ENCODE peak calls at places on chromosome 15, in eight cellular contexts. One of them, this sample, is unnamed.
A peak's percentile ranks its signal among the peaks of the same experiment; 100 is the strongest.

GRCh38 chr15:77858677-77859490 is 218.6 kb downstream of the TBC1D2B start:
- DNase-seq in tibial nerve: no peak
- DNase-seq in fibroblast of the aortic adventitia: no peak
- DNase-seq in Calu3: no peak
- DNase-seq in PC-9: no peak
- DNase-seq in heart left ventricle: no peak
- DNase-seq in K562: no peak
- DNase-seq in cardiac muscle cell: no peak
- DNase-seq in this sample: no peak

GRCh38 chr15:85800460-85801123 is 5.9 kb upstream of the KLHL25 start:
- DNase-seq in tibial nerve: no peak
- DNase-seq in fibroblast of the aortic adventitia: peak; percentile 29
- DNase-seq in Calu3: peak; percentile 90
- DNase-seq in PC-9: peak; percentile 83
- DNase-seq in heart left ventricle: no peak
- DNase-seq in K562: no peak
- DNase-seq in cardiac muscle cell: no peak
- DNase-seq in this sample: no peak

GRCh38 chr15:66100761-66101160 is 152.8 kb downstream of the MEGF11 start:
- DNase-seq in tibial nerve: no peak
- DNase-seq in fibroblast of the aortic adventitia: no peak
- DNase-seq in Calu3: no peak
- DNase-seq in PC-9: no peak
- DNase-seq in heart left ventricle: no peak
- DNase-seq in K562: no peak
- DNase-seq in cardiac muscle cell: no peak
- DNase-seq in this sample: no peak

GRCh38 chr15:79970921-79971434 is at the start of gene BCL2A1:
- DNase-seq in tibial nerve: peak; percentile 28
- DNase-seq in fibroblast of the aortic adventitia: peak; percentile 88
- DNase-seq in Calu3: no peak
- DNase-seq in PC-9: no peak
- DNase-seq in heart left ventricle: no peak
- DNase-seq in K562: peak; percentile 56
- DNase-seq in cardiac muscle cell: no peak
- DNase-seq in this sample: no peak

GRCh38 chr15:95485367-95485766 is 845.1 kb upstream of the NR2F2 start:
- DNase-seq in tibial nerve: no peak
- DNase-seq in fibroblast of the aortic adventitia: no peak
- DNase-seq in Calu3: no peak
- DNase-seq in PC-9: no peak
- DNase-seq in heart left ventricle: no peak
- DNase-seq in K562: no peak
- DNase-seq in cardiac muscle cell: no peak
- DNase-seq in this sample: no peak

GRCh38 chr15:95884276-95884675 is 446.2 kb upstream of the NR2F2 start:
- DNase-seq in tibial nerve: no peak
- DNase-seq in fibroblast of the aortic adventitia: no peak
- DNase-seq in Calu3: no peak
- DNase-seq in PC-9: no peak
- DNase-seq in heart left ventricle: no peak
- DNase-seq in K562: no peak
- DNase-seq in cardiac muscle cell: no peak
- DNase-seq in this sample: no peak

GRCh38 chr15:83248151-83248851 is 36.2 kb downstream of the BNC1 start:
- DNase-seq in tibial nerve: peak; percentile 76
- DNase-seq in fibroblast of the aortic adventitia: peak; percentile 80
- DNase-seq in Calu3: peak; percentile 54
- DNase-seq in PC-9: peak; percentile 55
- DNase-seq in heart left ventricle: no peak
- DNase-seq in K562: peak; percentile 69
- DNase-seq in cardiac muscle cell: peak; percentile 72
- DNase-seq in this sample: no peak

GRCh38 chr15:99307735-99308134 is 56.5 kb downstream of the LRRC28 start:
- DNase-seq in tibial nerve: no peak
- DNase-seq in fibroblast of the aortic adventitia: no peak
- DNase-seq in Calu3: no peak
- DNase-seq in PC-9: no peak
- DNase-seq in heart left ventricle: no peak
- DNase-seq in K562: no peak
- DNase-seq in cardiac muscle cell: no peak
- DNase-seq in this sample: no peak

GRCh38 chr15:48396020-48396419 is 64.8 kb downstream of the DUT start:
- DNase-seq in tibial nerve: no peak
- DNase-seq in fibroblast of the aortic adventitia: no peak
- DNase-seq in Calu3: no peak
- DNase-seq in PC-9: no peak
- DNase-seq in heart left ventricle: no peak
- DNase-seq in K562: no peak
- DNase-seq in cardiac muscle cell: peak; percentile 8
- DNase-seq in this sample: peak; percentile 36

GRCh38 chr15:48433226-48433886 is 102.1 kb downstream of the DUT start:
- DNase-seq in tibial nerve: no peak
- DNase-seq in fibroblast of the aortic adventitia: peak; percentile 67
- DNase-seq in Calu3: no peak
- DNase-seq in PC-9: no peak
- DNase-seq in heart left ventricle: no peak
- DNase-seq in K562: no peak
- DNase-seq in cardiac muscle cell: no peak
- DNase-seq in this sample: no peak

GRCh38 chr15:73165844-73166243 is 113.6 kb downstream of the NEO1 start:
- DNase-seq in tibial nerve: no peak
- DNase-seq in fibroblast of the aortic adventitia: no peak
- DNase-seq in Calu3: no peak
- DNase-seq in PC-9: no peak
- DNase-seq in heart left ventricle: no peak
- DNase-seq in K562: peak; percentile 3
- DNase-seq in cardiac muscle cell: no peak
- DNase-seq in this sample: no peak

GRCh38 chr15:95565702-95566101 is 764.8 kb upstream of the NR2F2 start:
- DNase-seq in tibial nerve: no peak
- DNase-seq in fibroblast of the aortic adventitia: no peak
- DNase-seq in Calu3: no peak
- DNase-seq in PC-9: no peak
- DNase-seq in heart left ventricle: no peak
- DNase-seq in K562: no peak
- DNase-seq in cardiac muscle cell: no peak
- DNase-seq in this sample: no peak

GRCh38 chr15:78987891-78988360 is 43.1 kb upstream of the CTSH start:
- DNase-seq in tibial nerve: no peak
- DNase-seq in fibroblast of the aortic adventitia: no peak
- DNase-seq in Calu3: no peak
- DNase-seq in PC-9: no peak
- DNase-seq in heart left ventricle: no peak
- DNase-seq in K562: no peak
- DNase-seq in cardiac muscle cell: no peak
- DNase-seq in this sample: no peak

GRCh38 chr15:91357527-91357926 is 257.5 kb downstream of the SV2B start:
- DNase-seq in tibial nerve: no peak
- DNase-seq in fibroblast of the aortic adventitia: no peak
- DNase-seq in Calu3: no peak
- DNase-seq in PC-9: no peak
- DNase-seq in heart left ventricle: no peak
- DNase-seq in K562: no peak
- DNase-seq in cardiac muscle cell: no peak
- DNase-seq in this sample: no peak

GRCh38 chr15:74988007-74988800 is 7.2 kb upstream of the SCAMP5 start:
- DNase-seq in tibial nerve: no peak
- DNase-seq in fibroblast of the aortic adventitia: peak; percentile 45
- DNase-seq in Calu3: peak; percentile 80
- DNase-seq in PC-9: peak; percentile 60
- DNase-seq in heart left ventricle: no peak
- DNase-seq in K562: peak; percentile 78
- DNase-seq in cardiac muscle cell: peak; percentile 88
- DNase-seq in this sample: no peak

GRCh38 chr15:89543389-89543788 is 31.9 kb upstream of the TICRR start:
- DNase-seq in tibial nerve: no peak
- DNase-seq in fibroblast of the aortic adventitia: no peak
- DNase-seq in Calu3: no peak
- DNase-seq in PC-9: no peak
- DNase-seq in heart left ventricle: no peak
- DNase-seq in K562: no peak
- DNase-seq in cardiac muscle cell: no peak
- DNase-seq in this sample: no peak

GRCh38 chr15:63146684-63147083 is 10.6 kb downstream of the RPS27L start:
- DNase-seq in tibial nerve: no peak
- DNase-seq in fibroblast of the aortic adventitia: no peak
- DNase-seq in Calu3: no peak
- DNase-seq in PC-9: no peak
- DNase-seq in heart left ventricle: no peak
- DNase-seq in K562: no peak
- DNase-seq in cardiac muscle cell: no peak
- DNase-seq in this sample: no peak

GRCh38 chr15:34889486-34889885 is 80.1 kb downstream of the AQR start:
- DNase-seq in tibial nerve: no peak
- DNase-seq in fibroblast of the aortic adventitia: peak; percentile 31
- DNase-seq in Calu3: no peak
- DNase-seq in PC-9: no peak
- DNase-seq in heart left ventricle: no peak
- DNase-seq in K562: no peak
- DNase-seq in cardiac muscle cell: no peak
- DNase-seq in this sample: no peak

GRCh38 chr15:96585634-96586386 is 255.3 kb downstream of the NR2F2 start:
- DNase-seq in tibial nerve: no peak
- DNase-seq in fibroblast of the aortic adventitia: peak; percentile 14
- DNase-seq in Calu3: no peak
- DNase-seq in PC-9: no peak
- DNase-seq in heart left ventricle: no peak
- DNase-seq in K562: peak; percentile 21
- DNase-seq in cardiac muscle cell: no peak
- DNase-seq in this sample: no peak

GRCh38 chr15:77974098-77974414 is 103.5 kb downstream of the TBC1D2B start:
- DNase-seq in tibial nerve: no peak
- DNase-seq in fibroblast of the aortic adventitia: peak; percentile 52
- DNase-seq in Calu3: peak; percentile 36
- DNase-seq in PC-9: no peak
- DNase-seq in heart left ventricle: no peak
- DNase-seq in K562: no peak
- DNase-seq in cardiac muscle cell: no peak
- DNase-seq in this sample: no peak

DNA sequence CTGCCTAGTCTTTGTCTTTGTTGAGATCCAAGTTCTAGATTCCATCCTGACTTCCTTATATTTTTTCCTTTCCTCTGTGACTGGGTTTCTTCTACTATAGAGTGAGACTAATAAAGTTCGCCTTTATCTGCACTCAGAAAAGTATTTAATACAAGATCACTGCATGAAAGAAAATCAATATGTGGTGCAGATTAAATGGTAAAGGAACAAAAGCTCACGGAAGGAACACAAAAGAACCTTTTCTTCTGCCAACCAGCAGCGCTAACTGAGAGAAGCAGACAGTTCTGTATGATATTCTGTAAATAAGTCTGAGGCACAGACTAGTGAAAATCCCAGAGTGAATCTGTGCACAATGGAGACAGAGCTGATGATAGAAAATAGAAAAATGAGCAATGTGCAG is 31.6 kb upstream of the MCTP2 start:
- DNase-seq in tibial nerve: no peak
- DNase-seq in fibroblast of the aortic adventitia: no peak
- DNase-seq in Calu3: no peak
- DNase-seq in PC-9: no peak
- DNase-seq in heart left ventricle: no peak
- DNase-seq in K562: no peak
- DNase-seq in cardiac muscle cell: no peak
- DNase-seq in this sample: no peak
- TF ChIP-seq CTCF in tibial nerve: no peak
- TF ChIP-seq CTCF in fibroblast of the aortic adventitia: no peak
- TF ChIP-seq CTCF in Calu3: no peak
- TF ChIP-seq CTCF in PC-9: no peak
- TF ChIP-seq CTCF in heart left ventricle: no peak
- TF ChIP-seq CTCF in K562: no peak
- TF ChIP-seq CTCF in cardiac muscle cell: no peak
- TF ChIP-seq CTCF in this sample: no peak

DNA sequence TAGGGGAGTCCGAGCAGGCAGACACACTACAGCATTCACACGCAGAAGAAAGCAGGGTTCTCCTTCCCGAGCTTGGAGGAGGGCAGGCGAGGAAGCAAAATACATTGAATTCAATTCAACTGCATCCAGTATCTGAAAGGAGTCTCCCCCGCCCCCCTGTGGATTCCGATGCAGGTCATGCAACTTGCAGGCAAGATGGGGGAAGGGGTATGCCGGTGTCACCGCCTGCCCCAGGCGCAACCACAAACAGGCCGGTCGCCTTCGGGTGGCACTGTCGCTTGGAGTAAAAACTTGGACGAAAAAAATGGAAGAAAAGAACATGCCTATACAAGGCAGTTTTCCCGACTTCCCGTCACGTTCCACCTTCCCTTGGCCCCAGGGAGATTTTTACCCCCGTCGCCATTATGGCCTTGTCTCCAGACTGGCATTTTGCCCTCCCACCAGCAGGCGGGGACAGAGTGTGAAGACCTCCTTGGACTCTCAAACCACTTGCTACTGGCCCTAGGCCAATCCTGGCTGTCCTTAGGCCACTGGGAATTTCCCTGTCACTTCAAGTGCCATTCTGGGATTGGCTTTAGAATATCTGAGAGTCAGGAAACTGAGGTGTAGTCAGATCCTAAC is 1.6 kb upstream of the NTRK3 start:
- DNase-seq in tibial nerve: no peak
- DNase-seq in fibroblast of the aortic adventitia: peak; percentile 22
- DNase-seq in Calu3: no peak
- DNase-seq in PC-9: no peak
- DNase-seq in heart left ventricle: no peak
- DNase-seq in K562: peak; percentile 16
- DNase-seq in cardiac muscle cell: peak; percentile 86
- DNase-seq in this sample: no peak
- TF ChIP-seq CTCF in tibial nerve: peak; percentile 32
- TF ChIP-seq CTCF in fibroblast of the aortic adventitia: peak; percentile 44
- TF ChIP-seq CTCF in Calu3: no peak
- TF ChIP-seq CTCF in PC-9: no peak
- TF ChIP-seq CTCF in heart left ventricle: peak; percentile 43
- TF ChIP-seq CTCF in K562: peak; percentile 30
- TF ChIP-seq CTCF in cardiac muscle cell: peak; percentile 33
- TF ChIP-seq CTCF in this sample: peak; percentile 21

GRCh38 chr15:100650685-100651084 is 48.3 kb downstream of the ASB7 start:
- DNase-seq in tibial nerve: no peak
- DNase-seq in fibroblast of the aortic adventitia: no peak
- DNase-seq in Calu3: peak; percentile 26
- DNase-seq in PC-9: no peak
- DNase-seq in heart left ventricle: no peak
- DNase-seq in K562: no peak
- DNase-seq in cardiac muscle cell: no peak
- DNase-seq in this sample: no peak
- TF ChIP-seq CTCF in tibial nerve: no peak
- TF ChIP-seq CTCF in fibroblast of the aortic adventitia: peak; percentile 4
- TF ChIP-seq CTCF in Calu3: peak; percentile 24
- TF ChIP-seq CTCF in PC-9: peak; percentile 58
- TF ChIP-seq CTCF in heart left ventricle: no peak
- TF ChIP-seq CTCF in K562: no peak
- TF ChIP-seq CTCF in cardiac muscle cell: no peak
- TF ChIP-seq CTCF in this sample: peak; percentile 15

DNA sequence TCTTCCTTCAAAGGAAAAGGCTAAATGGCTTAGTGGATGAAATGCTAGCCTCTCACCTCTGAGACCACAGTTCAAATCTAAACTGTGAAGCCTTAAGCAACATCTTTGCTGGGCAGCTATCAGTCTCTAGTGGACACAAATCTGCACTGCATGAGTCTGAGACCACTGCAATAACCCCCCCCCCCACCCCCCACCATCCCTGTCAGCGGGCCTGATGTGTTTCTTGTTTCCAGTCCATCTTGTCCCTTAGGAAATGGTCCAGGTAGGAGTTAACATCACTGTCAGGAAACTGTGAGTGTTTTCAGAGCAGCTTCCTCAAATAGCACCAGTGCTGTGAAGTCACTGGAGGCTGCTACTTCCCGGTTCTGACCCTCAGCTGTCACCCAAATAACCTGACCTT is 140.6 kb upstream of the TMCO5A start:
- DNase-seq in tibial nerve: no peak
- DNase-seq in fibroblast of the aortic adventitia: no peak
- DNase-seq in Calu3: no peak
- DNase-seq in PC-9: no peak
- DNase-seq in heart left ventricle: no peak
- DNase-seq in K562: no peak
- DNase-seq in cardiac muscle cell: peak; percentile 30
- DNase-seq in this sample: no peak
- TF ChIP-seq CTCF in tibial nerve: no peak
- TF ChIP-seq CTCF in fibroblast of the aortic adventitia: no peak
- TF ChIP-seq CTCF in Calu3: no peak
- TF ChIP-seq CTCF in PC-9: no peak
- TF ChIP-seq CTCF in heart left ventricle: no peak
- TF ChIP-seq CTCF in K562: no peak
- TF ChIP-seq CTCF in cardiac muscle cell: no peak
- TF ChIP-seq CTCF in this sample: no peak